ENCODE peak calls at places on chromosomes 3 and 15, in eight cellular contexts. K, V, W, T, S, F, P and E are unnamed samples.

GRCh38 chr15:69160976-69161877 is 792 bp downstream of the GLCE start:
- DNase-seq in W (peak; percentile 45), K (peak; percentile 45), P (peak; percentile 87), F (peak; percentile 37), S (peak; percentile 33), T (peak; percentile 45), V (peak; percentile 25), E (no peak)

GRCh38 chr3:13872451-13872850 is 7.4 kb downstream of the WNT7A start:
- DNase-seq in W (no peak), V (no peak), S (no peak), K (no peak), F (no peak), T (no peak), P (no peak), E (no peak)

GRCh38 chr15:70754862-70755261 is 8.5 kb downstream of the UACA start:
- DNase-seq in W (no peak), F (no peak), K (no peak), P (no peak), V (no peak), S (no peak), T (no peak), E (no peak)

GRCh38 chr3:177182352-177182751 is 14.9 kb downstream of the TBL1XR1 start:
- DNase-seq in S (no peak), P (no peak), K (no peak), W (no peak), V (no peak), F (no peak), T (no peak), E (no peak)

GRCh38 chr3:4030567-4030966 is 231.3 kb downstream of the LRRN1 start:
- DNase-seq in W (no peak), K (no peak), T (no peak), S (no peak), V (no peak), F (no peak), P (no peak), E (no peak)

GRCh38 chr3:2540115-2540514 is 441.4 kb downstream of the CNTN4 start:
- DNase-seq in P (no peak), K (no peak), F (no peak), S (no peak), W (no peak), T (no peak), V (no peak), E (no peak)

GRCh38 chr3:106229495-106230278 is 360.9 kb upstream of the CBLB start:
- DNase-seq in V (no peak), S (no peak), T (no peak), W (no peak), F (no peak), P (no peak), K (no peak), E (no peak)

GRCh38 chr3:147943265-147943945 is 534.2 kb downstream of the ZIC1 start:
- DNase-seq in T (peak; percentile 87), K (peak; percentile 84), S (peak; percentile 94), P (no peak), F (no peak), V (no peak), W (no peak), E (no peak)

GRCh38 chr3:100709840-100710235 is 544 bp downstream of the TFG start:
- DNase-seq in S (peak; percentile 37), F (peak; percentile 32), V (peak; percentile 52), T (peak; percentile 46), P (peak; percentile 88), K (peak; percentile 40), W (peak; percentile 70), E (peak; percentile 77)

GRCh38 chr15:75198560-75199346 is 2.9 kb upstream of the C15orf39 start:
- DNase-seq in S (peak; percentile 40), K (peak; percentile 42), T (peak; percentile 54), W (peak; percentile 80), P (no peak), F (no peak), V (no peak), E (no peak)

GRCh38 chr15:98958918-98959639 is 48.5 kb downstream of the PGPEP1L start:
- DNase-seq in S (no peak), P (peak; percentile 82), V (no peak), W (no peak), K (no peak), F (no peak), T (no peak), E (no peak)

GRCh38 chr3:120077726-120078125 is 16.5 kb downstream of the GSK3B start:
- DNase-seq in K (no peak), V (no peak), W (no peak), F (no peak), P (no peak), T (no peak), S (no peak), E (no peak)

GRCh38 chr15:45618813-45619212 is 16.0 kb upstream of the SQOR start:
- DNase-seq in K (no peak), V (no peak), W (no peak), P (no peak), T (no peak), F (no peak), S (no peak), E (no peak)

GRCh38 chr3:12509466-12509865 is 25.2 kb downstream of the TSEN2 start:
- DNase-seq in W (no peak), P (no peak), F (no peak), S (no peak), V (no peak), T (no peak), K (no peak), E (no peak)

GRCh38 chr3:56894912-56895431 is 93.2 kb upstream of the ARHGEF3 start:
- DNase-seq in F (no peak), S (peak; percentile 54), K (peak; percentile 82), T (peak; percentile 78), V (peak; percentile 8), W (no peak), P (no peak), E (no peak)

GRCh38 chr15:77333166-77333565 is 86.7 kb downstream of the PEAK1 start:
- DNase-seq in F (no peak), K (no peak), T (no peak), W (no peak), P (no peak), S (no peak), V (no peak), E (no peak)

GRCh38 chr15:77336006-77336405 is 83.9 kb downstream of the PEAK1 start:
- DNase-seq in S (no peak), T (no peak), W (no peak), F (no peak), V (no peak), K (no peak), P (no peak), E (no peak)

DNA sequence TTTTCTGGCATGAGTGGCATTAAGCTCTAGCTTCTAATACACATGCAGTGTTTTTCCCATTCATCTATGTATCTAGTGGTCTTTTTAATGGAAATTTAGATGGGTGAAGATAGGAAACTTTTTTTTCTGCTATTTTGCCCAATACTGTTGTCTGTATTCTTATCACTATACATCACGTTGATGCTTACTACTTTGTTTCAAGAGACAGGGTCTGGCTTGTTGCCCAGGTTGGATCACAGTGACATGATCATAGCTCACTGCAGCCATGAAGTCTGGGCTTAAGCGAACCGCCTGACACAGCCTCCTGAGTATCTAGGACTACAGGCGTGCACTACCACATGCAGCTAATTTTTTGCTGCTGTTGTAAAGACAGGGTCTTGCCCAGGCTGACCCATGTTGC is 84.6 kb downstream of the PEAK1 start:
- DNase-seq in K (peak; percentile 42), P (no peak), F (no peak), T (peak; percentile 35), V (no peak), S (peak; percentile 38), W (no peak), E (no peak)
- TF ChIP-seq CTCF in K (no peak), P (no peak), F (no peak), T (no peak), V (no peak), S (no peak), W (no peak), E (no peak)

GRCh38 chr3:33438871-33439270 is 1.3 kb downstream of the UBP1 start:
- DNase-seq in W (no peak), P (no peak), T (no peak), F (no peak), V (no peak), K (no peak), S (peak; percentile 40), E (no peak)

GRCh38 chr3:33440328-33440577 is at the start of gene UBP1:
- DNase-seq in T (no peak), P (no peak), F (peak; percentile 100), S (no peak), K (no peak), W (no peak), V (no peak), E (peak; percentile 99)

GRCh38 chr3:33438284-33438668 is 1.9 kb downstream of the UBP1 start:
- DNase-seq in F (no peak), W (no peak), V (no peak), P (no peak), K (peak; percentile 40), S (peak; percentile 68), T (peak; percentile 51), E (no peak)

GRCh38 chr3:33440578-33441321 is 545 bp upstream of the UBP1 start:
- DNase-seq in V (peak; percentile 95), W (peak; percentile 100), S (peak; percentile 100), P (peak; percentile 100), K (peak; percentile 100), T (peak; percentile 100), F (peak; percentile 56), E (peak; percentile 87)

GRCh38 chr3:33439421-33440327 is 531 bp downstream of the UBP1 start:
- DNase-seq in S (peak; percentile 25), F (peak; percentile 59), W (peak; percentile 40), K (peak; percentile 39), P (peak; percentile 91), V (peak; percentile 44), T (peak; percentile 39), E (peak; percentile 76)
- TF ChIP-seq CTCF in S (no peak), F (peak; percentile 47), W (peak; percentile 39), K (no peak), P (no peak), V (peak; percentile 43), T (no peak), E (peak; percentile 42)

DNA sequence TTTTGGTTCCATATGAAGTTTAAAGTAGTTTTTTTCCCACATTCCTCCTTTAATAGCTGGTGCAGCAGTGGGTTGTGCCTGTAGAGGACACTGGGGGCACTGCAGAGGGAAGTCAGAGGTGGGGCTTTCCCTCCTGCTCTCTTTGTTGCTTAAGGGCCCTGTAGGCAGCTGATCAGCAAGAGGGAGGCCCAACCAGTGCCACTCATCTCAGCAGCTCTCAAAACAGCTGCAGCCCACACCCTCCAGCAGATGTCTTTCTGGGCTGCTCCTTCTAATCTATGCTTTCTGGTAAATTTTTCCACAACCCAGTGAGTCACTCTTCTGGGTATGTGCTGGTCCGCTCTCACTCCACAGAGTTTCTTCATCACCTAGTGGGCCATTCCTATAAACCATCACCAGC is 263.8 kb downstream of the FEZF2 start:
- DNase-seq in K (peak; percentile 97), F (no peak), W (peak; percentile 66), S (peak; percentile 98), V (no peak), P (no peak), T (peak; percentile 97), E (no peak)
- TF ChIP-seq CTCF in K (peak; percentile 40), F (no peak), W (peak; percentile 52), S (peak; percentile 37), V (no peak), P (no peak), T (peak; percentile 60), E (no peak)

DNA sequence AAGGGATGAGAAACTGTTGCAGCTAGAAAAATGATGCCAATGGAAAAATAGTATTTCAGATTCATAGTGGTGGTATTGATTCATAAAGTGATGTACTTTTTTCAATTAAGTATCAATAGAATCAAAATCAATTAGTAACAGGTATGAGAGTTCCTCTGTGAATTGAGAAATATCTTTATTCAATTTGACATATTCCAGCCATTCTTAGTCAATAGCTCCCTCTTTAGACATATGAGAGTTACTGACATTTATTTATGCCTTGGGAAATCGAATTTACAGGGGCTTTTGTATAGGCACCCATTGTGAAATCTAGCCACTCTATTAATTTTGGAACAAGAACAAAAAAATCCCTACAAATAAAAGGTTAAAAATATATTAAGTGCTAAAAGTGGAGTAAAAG is 386.9 kb upstream of the CNTN3 start:
- DNase-seq in F (no peak), K (peak; percentile 17), P (no peak), V (no peak), W (no peak), T (peak; percentile 4), S (peak; percentile 17), E (no peak)
- TF ChIP-seq CTCF in F (peak; percentile 53), K (peak; percentile 28), P (no peak), V (peak; percentile 66), W (peak; percentile 68), T (no peak), S (peak; percentile 40), E (peak; percentile 71)